ENCODE peak calls at places on chromosomes 4 and X, in nine cellular contexts. One of them, this sample, is unnamed.

GRCh38 chrX:42869011-42869410 is 91.0 kb upstream of the PPP1R2C start:
- DNase-seq in ovary: no peak
- DNase-seq in heart right ventricle: no peak
- DNase-seq in neural crest cell: no peak
- DNase-seq in NB4: peak
- DNase-seq in fibroblast of mammary gland: no peak
- DNase-seq in Peyer's patch: no peak
- DNase-seq in progenitor cell of endocrine pancreas: no peak
- DNase-seq in cardiac fibroblast: peak
- DNase-seq in this sample: no peak

GRCh38 chrX:40326186-40326965 is 228.6 kb upstream of the BCOR start:
- DNase-seq in Peyer's patch: no peak
- DNase-seq in neural crest cell: no peak
- DNase-seq in heart right ventricle: no peak
- DNase-seq in NB4: no peak
- DNase-seq in fibroblast of mammary gland: no peak
- DNase-seq in cardiac fibroblast: peak
- DNase-seq in progenitor cell of endocrine pancreas: no peak
- DNase-seq in ovary: no peak
- DNase-seq in this sample: no peak

GRCh38 chrX:134631404-134632346 is 26.6 kb downstream of the PLAC1 start:
- DNase-seq in cardiac fibroblast: peak
- DNase-seq in neural crest cell: no peak
- DNase-seq in progenitor cell of endocrine pancreas: no peak
- DNase-seq in heart right ventricle: no peak
- DNase-seq in ovary: peak
- DNase-seq in Peyer's patch: peak
- DNase-seq in NB4: no peak
- DNase-seq in fibroblast of mammary gland: peak
- DNase-seq in this sample: no peak

GRCh38 chr4:1345905-1346780 is 865 bp upstream of the UVSSA start:
- DNase-seq in Peyer's patch: peak
- DNase-seq in fibroblast of mammary gland: peak
- DNase-seq in cardiac fibroblast: peak
- DNase-seq in heart right ventricle: no peak
- DNase-seq in progenitor cell of endocrine pancreas: peak
- DNase-seq in ovary: peak
- DNase-seq in neural crest cell: peak
- DNase-seq in NB4: peak
- DNase-seq in this sample: no peak

GRCh38 chr4:87458913-87459312 is 36.5 kb downstream of the NUDT9 start:
- DNase-seq in cardiac fibroblast: no peak
- DNase-seq in NB4: no peak
- DNase-seq in neural crest cell: no peak
- DNase-seq in Peyer's patch: no peak
- DNase-seq in ovary: no peak
- DNase-seq in progenitor cell of endocrine pancreas: no peak
- DNase-seq in heart right ventricle: no peak
- DNase-seq in fibroblast of mammary gland: no peak
- DNase-seq in this sample: no peak

GRCh38 chr4:75907956-75908355 is 5.7 kb upstream of the PPEF2 start:
- DNase-seq in ovary: no peak
- DNase-seq in heart right ventricle: no peak
- DNase-seq in NB4: peak
- DNase-seq in fibroblast of mammary gland: no peak
- DNase-seq in Peyer's patch: no peak
- DNase-seq in neural crest cell: no peak
- DNase-seq in progenitor cell of endocrine pancreas: no peak
- DNase-seq in cardiac fibroblast: no peak
- DNase-seq in this sample: no peak

GRCh38 chr4:109730294-109731051 is 603 bp upstream of the PLA2G12A start:
- DNase-seq in neural crest cell: peak
- DNase-seq in heart right ventricle: peak
- DNase-seq in Peyer's patch: peak
- DNase-seq in NB4: no peak
- DNase-seq in fibroblast of mammary gland: peak
- DNase-seq in cardiac fibroblast: peak
- DNase-seq in ovary: peak
- DNase-seq in progenitor cell of endocrine pancreas: peak
- DNase-seq in this sample: no peak

GRCh38 chrX:108261541-108262218 is 170.1 kb downstream of the ATG4A start:
- DNase-seq in neural crest cell: no peak
- DNase-seq in heart right ventricle: no peak
- DNase-seq in ovary: no peak
- DNase-seq in NB4: no peak
- DNase-seq in Peyer's patch: no peak
- DNase-seq in progenitor cell of endocrine pancreas: no peak
- DNase-seq in cardiac fibroblast: peak
- DNase-seq in fibroblast of mammary gland: peak
- DNase-seq in this sample: no peak

GRCh38 chrX:134758652-134759051 is 100.4 kb upstream of the PLAC1 start:
- DNase-seq in Peyer's patch: no peak
- DNase-seq in fibroblast of mammary gland: no peak
- DNase-seq in cardiac fibroblast: no peak
- DNase-seq in ovary: no peak
- DNase-seq in neural crest cell: no peak
- DNase-seq in heart right ventricle: no peak
- DNase-seq in progenitor cell of endocrine pancreas: no peak
- DNase-seq in NB4: no peak
- DNase-seq in this sample: no peak

GRCh38 chr4:20428410-20429160 is 176.9 kb downstream of the SLIT2 start:
- DNase-seq in ovary: no peak
- DNase-seq in cardiac fibroblast: peak
- DNase-seq in heart right ventricle: no peak
- DNase-seq in Peyer's patch: no peak
- DNase-seq in fibroblast of mammary gland: peak
- DNase-seq in progenitor cell of endocrine pancreas: no peak
- DNase-seq in NB4: peak
- DNase-seq in neural crest cell: no peak
- DNase-seq in this sample: no peak

GRCh38 chrX:138484451-138484850 is 227.1 kb downstream of the FGF13 start:
- DNase-seq in NB4: no peak
- DNase-seq in heart right ventricle: no peak
- DNase-seq in cardiac fibroblast: no peak
- DNase-seq in neural crest cell: no peak
- DNase-seq in Peyer's patch: no peak
- DNase-seq in fibroblast of mammary gland: no peak
- DNase-seq in progenitor cell of endocrine pancreas: no peak
- DNase-seq in ovary: no peak
- DNase-seq in this sample: no peak

GRCh38 chr4:150140774-150141400 is 62.6 kb downstream of the DCLK2 start:
- DNase-seq in Peyer's patch: no peak
- DNase-seq in cardiac fibroblast: peak
- DNase-seq in fibroblast of mammary gland: peak
- DNase-seq in NB4: no peak
- DNase-seq in ovary: no peak
- DNase-seq in progenitor cell of endocrine pancreas: no peak
- DNase-seq in neural crest cell: no peak
- DNase-seq in heart right ventricle: no peak
- DNase-seq in this sample: no peak

GRCh38 chr4:150244600-150244999 is 166.4 kb downstream of the DCLK2 start:
- DNase-seq in fibroblast of mammary gland: peak
- DNase-seq in NB4: no peak
- DNase-seq in progenitor cell of endocrine pancreas: no peak
- DNase-seq in Peyer's patch: no peak
- DNase-seq in ovary: no peak
- DNase-seq in neural crest cell: no peak
- DNase-seq in heart right ventricle: no peak
- DNase-seq in cardiac fibroblast: peak
- DNase-seq in this sample: no peak

GRCh38 chr4:29259556-29259955 is 1460.6 kb upstream of the PCDH7 start:
- DNase-seq in cardiac fibroblast: no peak
- DNase-seq in progenitor cell of endocrine pancreas: no peak
- DNase-seq in NB4: no peak
- DNase-seq in fibroblast of mammary gland: no peak
- DNase-seq in Peyer's patch: no peak
- DNase-seq in heart right ventricle: no peak
- DNase-seq in ovary: no peak
- DNase-seq in neural crest cell: no peak
- DNase-seq in this sample: no peak

GRCh38 chr4:176789955-176790354 is 2.8 kb downstream of the VEGFC start:
- DNase-seq in cardiac fibroblast: peak
- DNase-seq in fibroblast of mammary gland: peak
- DNase-seq in ovary: no peak
- DNase-seq in Peyer's patch: no peak
- DNase-seq in neural crest cell: no peak
- DNase-seq in heart right ventricle: no peak
- DNase-seq in NB4: peak
- DNase-seq in progenitor cell of endocrine pancreas: no peak
- DNase-seq in this sample: peak

GRCh38 chrX:44992775-44993174 is 119.8 kb downstream of the KDM6A start:
- DNase-seq in progenitor cell of endocrine pancreas: no peak
- DNase-seq in heart right ventricle: no peak
- DNase-seq in cardiac fibroblast: no peak
- DNase-seq in NB4: no peak
- DNase-seq in ovary: no peak
- DNase-seq in neural crest cell: no peak
- DNase-seq in fibroblast of mammary gland: no peak
- DNase-seq in Peyer's patch: no peak
- DNase-seq in this sample: no peak
- TF ChIP-seq CTCF in progenitor cell of endocrine pancreas: no peak
- TF ChIP-seq CTCF in heart right ventricle: no peak
- TF ChIP-seq CTCF in cardiac fibroblast: no peak
- TF ChIP-seq CTCF in NB4: no peak
- TF ChIP-seq CTCF in ovary: no peak
- TF ChIP-seq CTCF in neural crest cell: no peak
- TF ChIP-seq CTCF in fibroblast of mammary gland: no peak
- TF ChIP-seq CTCF in Peyer's patch: no peak
- TF ChIP-seq CTCF in this sample: no peak

GRCh38 chrX:17359500-17359899 is 15.5 kb upstream of the NHS start:
- DNase-seq in neural crest cell: no peak
- DNase-seq in fibroblast of mammary gland: peak
- DNase-seq in heart right ventricle: no peak
- DNase-seq in progenitor cell of endocrine pancreas: no peak
- DNase-seq in cardiac fibroblast: peak
- DNase-seq in Peyer's patch: no peak
- DNase-seq in NB4: no peak
- DNase-seq in ovary: no peak
- DNase-seq in this sample: no peak

GRCh38 chrX:17355976-17356375 is 19.0 kb upstream of the NHS start:
- DNase-seq in Peyer's patch: no peak
- DNase-seq in heart right ventricle: no peak
- DNase-seq in progenitor cell of endocrine pancreas: no peak
- DNase-seq in ovary: no peak
- DNase-seq in cardiac fibroblast: no peak
- DNase-seq in NB4: no peak
- DNase-seq in neural crest cell: no peak
- DNase-seq in fibroblast of mammary gland: no peak
- DNase-seq in this sample: no peak

DNA sequence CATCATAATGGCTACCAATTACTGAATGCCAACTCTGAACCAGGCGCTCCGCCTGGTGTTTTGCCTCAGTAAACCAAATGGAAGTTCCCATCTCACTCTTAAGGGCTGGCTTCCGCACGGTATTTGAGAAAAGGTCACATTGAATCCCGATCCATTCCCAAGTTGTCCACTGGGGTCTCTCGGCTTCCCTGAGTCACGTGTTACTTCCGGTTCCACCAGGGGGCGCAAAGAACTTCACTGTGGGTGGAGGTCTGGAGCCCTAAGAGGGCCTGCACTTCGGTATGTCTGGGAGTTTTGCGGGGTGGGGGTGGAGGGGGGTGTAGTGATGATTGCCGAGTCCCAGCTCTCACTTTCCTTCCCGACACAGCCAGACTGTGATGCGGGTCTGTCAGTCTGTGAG is 13.4 kb upstream of the NHS start:
- DNase-seq in neural crest cell: peak
- DNase-seq in cardiac fibroblast: no peak
- DNase-seq in heart right ventricle: no peak
- DNase-seq in NB4: peak
- DNase-seq in ovary: no peak
- DNase-seq in progenitor cell of endocrine pancreas: no peak
- DNase-seq in fibroblast of mammary gland: peak
- DNase-seq in Peyer's patch: no peak
- DNase-seq in this sample: no peak
- TF ChIP-seq CTCF in neural crest cell: peak
- TF ChIP-seq CTCF in cardiac fibroblast: no peak
- TF ChIP-seq CTCF in heart right ventricle: no peak
- TF ChIP-seq CTCF in NB4: peak
- TF ChIP-seq CTCF in ovary: no peak
- TF ChIP-seq CTCF in progenitor cell of endocrine pancreas: peak
- TF ChIP-seq CTCF in fibroblast of mammary gland: peak
- TF ChIP-seq CTCF in Peyer's patch: no peak
- TF ChIP-seq CTCF in this sample: peak

DNA sequence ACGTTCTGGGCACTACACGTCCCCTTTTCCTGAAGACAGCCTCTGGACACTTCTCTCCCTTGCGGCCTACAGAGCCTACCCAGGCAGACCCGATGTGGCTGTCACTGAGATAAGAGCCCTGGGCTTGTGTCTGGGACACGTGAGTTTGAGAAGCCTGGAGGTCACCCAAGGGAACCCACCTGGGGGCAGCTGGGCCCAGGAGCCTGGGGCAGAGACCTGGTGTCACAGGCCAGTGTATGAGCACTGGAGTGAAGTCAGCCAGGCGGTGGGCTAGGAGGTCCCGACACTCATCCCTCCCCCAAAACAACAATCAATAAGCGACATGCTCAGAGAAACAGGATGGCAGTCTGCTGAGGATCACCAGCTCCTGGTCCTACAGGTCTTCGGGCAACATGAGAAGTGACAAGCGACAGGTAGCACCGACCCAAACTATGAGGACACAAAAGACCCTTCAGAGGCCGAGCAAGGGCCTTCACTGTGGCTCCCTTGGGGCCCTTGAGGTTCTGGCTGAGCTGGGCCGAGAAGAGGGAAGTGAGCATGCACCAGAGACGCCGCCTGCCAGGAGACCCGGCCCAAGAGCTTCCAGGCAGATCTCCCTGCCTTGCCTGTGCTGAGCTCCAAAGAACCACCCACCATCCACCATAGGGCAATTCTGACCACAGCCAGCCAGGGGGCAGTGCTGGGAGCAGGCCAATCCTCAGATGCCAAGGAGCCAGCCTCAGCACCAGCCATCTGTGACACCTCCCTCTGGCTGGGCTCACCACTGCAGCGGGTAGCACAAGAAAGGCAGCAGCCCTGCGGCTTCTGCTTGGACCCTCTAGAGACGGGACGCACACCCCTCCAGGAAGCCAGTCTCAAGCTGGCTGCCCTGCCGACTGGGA is 11.0 kb upstream of the DUSP9 start:
- DNase-seq in NB4: peak
- DNase-seq in Peyer's patch: peak
- DNase-seq in ovary: no peak
- DNase-seq in progenitor cell of endocrine pancreas: no peak
- DNase-seq in neural crest cell: no peak
- DNase-seq in fibroblast of mammary gland: peak
- DNase-seq in cardiac fibroblast: peak
- DNase-seq in heart right ventricle: no peak
- DNase-seq in this sample: no peak
- TF ChIP-seq CTCF in NB4: peak
- TF ChIP-seq CTCF in Peyer's patch: peak
- TF ChIP-seq CTCF in ovary: no peak
- TF ChIP-seq CTCF in progenitor cell of endocrine pancreas: peak
- TF ChIP-seq CTCF in neural crest cell: peak
- TF ChIP-seq CTCF in fibroblast of mammary gland: peak
- TF ChIP-seq CTCF in cardiac fibroblast: peak
- TF ChIP-seq CTCF in heart right ventricle: no peak
- TF ChIP-seq CTCF in this sample: peak

DNA sequence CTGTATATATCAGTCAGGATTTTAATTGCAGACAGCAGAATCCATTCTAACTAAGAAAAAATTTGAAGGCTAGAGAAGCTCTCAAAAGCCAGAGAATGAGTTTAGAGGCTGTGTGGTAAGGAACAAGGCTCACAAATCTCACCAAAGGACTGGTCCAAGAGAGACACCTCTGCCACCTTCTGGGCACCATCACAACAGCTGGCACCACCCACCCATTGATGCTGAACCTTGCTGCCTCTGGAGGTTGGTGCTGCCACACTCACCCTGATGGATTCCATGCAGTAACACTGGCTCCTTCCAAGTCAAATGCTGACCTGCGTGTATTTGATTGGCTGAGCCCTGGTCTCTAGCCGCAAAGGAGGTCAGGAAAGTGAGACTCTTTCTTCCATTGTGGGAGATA is 100.8 kb downstream of the BEND2 start:
- DNase-seq in fibroblast of mammary gland: no peak
- DNase-seq in Peyer's patch: no peak
- DNase-seq in progenitor cell of endocrine pancreas: no peak
- DNase-seq in heart right ventricle: no peak
- DNase-seq in neural crest cell: no peak
- DNase-seq in NB4: no peak
- DNase-seq in ovary: no peak
- DNase-seq in cardiac fibroblast: no peak
- DNase-seq in this sample: no peak
- TF ChIP-seq CTCF in fibroblast of mammary gland: no peak
- TF ChIP-seq CTCF in Peyer's patch: no peak
- TF ChIP-seq CTCF in progenitor cell of endocrine pancreas: no peak
- TF ChIP-seq CTCF in heart right ventricle: no peak
- TF ChIP-seq CTCF in neural crest cell: no peak
- TF ChIP-seq CTCF in NB4: no peak
- TF ChIP-seq CTCF in ovary: no peak
- TF ChIP-seq CTCF in cardiac fibroblast: no peak
- TF ChIP-seq CTCF in this sample: no peak